ENCODE peak calls at places on chromosomes 11 and 22, in seven cellular contexts. F is SK-N-SH, T is Panc1, U is A549, Z is HCT116, M is HL-60, V is GM12878. Y is an unnamed sample.
A peak's percentile ranks its signal among the peaks of the same experiment; 100 is the strongest.

GRCh38 chr22:24495365-24495675 is 188 bp downstream of the UPB1 start:
- DNase-seq in F (no peak), T (no peak), U (no peak), Z (no peak), V (no peak), M (no peak), Y (no peak)

GRCh38 chr11:71580057-71581003 is 2.3 kb downstream of the KRTAP5-11 start:
- DNase-seq in M (peak; percentile 20), F (peak; percentile 84), U (peak; percentile 65), Z (peak; percentile 48), T (peak; percentile 50), V (no peak), Y (peak; percentile 83)

GRCh38 chr22:38745676-38746460 is 9.9 kb downstream of the SUN2 start:
- DNase-seq in Z (no peak), M (no peak), V (no peak), F (no peak), U (no peak), T (no peak), Y (no peak)

GRCh38 chr11:71568707-71569349 is 3.5 kb downstream of the KRTAP5-10 start:
- DNase-seq in U (no peak), F (peak; percentile 55), T (no peak), M (no peak), Z (no peak), V (no peak), Y (no peak)

GRCh38 chr11:121157756-121158155 is 56.7 kb downstream of the TECTA start:
- DNase-seq in U (no peak), M (no peak), V (no peak), T (no peak), F (no peak), Z (no peak), Y (no peak)

GRCh38 chr22:46023558-46023981 is 46.6 kb upstream of the WNT7B start:
- DNase-seq in U (no peak), V (no peak), Z (no peak), F (no peak), M (no peak), T (no peak), Y (no peak)

GRCh38 chr11:78478536-78478935 is 60.9 kb upstream of the GAB2 start:
- DNase-seq in V (no peak), M (no peak), T (no peak), F (no peak), Z (no peak), U (no peak), Y (no peak)

GRCh38 chr22:38843716-38844660 is at the start of gene NPTXR:
- DNase-seq in T (no peak), M (no peak), V (no peak), F (peak; percentile 90), U (peak; percentile 53), Z (no peak), Y (peak; percentile 69)

GRCh38 chr11:117819096-117820040 is 5.2 kb downstream of the FXYD2 start:
- DNase-seq in M (no peak), U (peak; percentile 62), V (no peak), Z (peak; percentile 70), F (peak; percentile 74), T (no peak), Y (peak; percentile 90)

GRCh38 chr11:125268611-125269010 is 104.1 kb downstream of the PKNOX2 start:
- DNase-seq in V (no peak), F (no peak), T (no peak), Z (no peak), U (no peak), M (no peak), Y (no peak)

GRCh38 chr11:12746593-12747097 is 72.4 kb downstream of the TEAD1 start:
- DNase-seq in T (no peak), U (no peak), M (no peak), V (no peak), F (peak; percentile 72), Z (peak; percentile 78), Y (peak; percentile 95)

GRCh38 chr11:87150936-87151335 is 113.2 kb downstream of the TMEM135 start:
- DNase-seq in V (no peak), F (no peak), U (no peak), Z (no peak), M (no peak), T (no peak), Y (no peak)

GRCh38 chr11:6799402-6799801 is at the start of gene OR6A2:
- DNase-seq in T (no peak), Z (no peak), V (no peak), M (no peak), U (no peak), F (no peak), Y (no peak)

GRCh38 chr22:38831166-38831945 is 12.5 kb downstream of the NPTXR start:
- DNase-seq in U (no peak), F (no peak), Z (no peak), M (peak; percentile 68), V (no peak), T (no peak), Y (no peak)

GRCh38 chr11:123833095-123833494 is 26.9 kb upstream of the OR6M1 start:
- DNase-seq in T (no peak), Z (no peak), U (no peak), V (no peak), M (no peak), F (no peak), Y (no peak)

GRCh38 chr11:117931971-117932370 is 2.8 kb upstream of the TMPRSS13 start:
- DNase-seq in T (no peak), Z (no peak), M (no peak), V (peak; percentile 78), F (no peak), U (no peak), Y (no peak)

GRCh38 chr22:20530368-20531153 is 23.2 kb downstream of the MED15 start:
- DNase-seq in Z (peak; percentile 56), M (no peak), T (no peak), V (no peak), U (peak; percentile 64), F (no peak), Y (no peak)

DNA sequence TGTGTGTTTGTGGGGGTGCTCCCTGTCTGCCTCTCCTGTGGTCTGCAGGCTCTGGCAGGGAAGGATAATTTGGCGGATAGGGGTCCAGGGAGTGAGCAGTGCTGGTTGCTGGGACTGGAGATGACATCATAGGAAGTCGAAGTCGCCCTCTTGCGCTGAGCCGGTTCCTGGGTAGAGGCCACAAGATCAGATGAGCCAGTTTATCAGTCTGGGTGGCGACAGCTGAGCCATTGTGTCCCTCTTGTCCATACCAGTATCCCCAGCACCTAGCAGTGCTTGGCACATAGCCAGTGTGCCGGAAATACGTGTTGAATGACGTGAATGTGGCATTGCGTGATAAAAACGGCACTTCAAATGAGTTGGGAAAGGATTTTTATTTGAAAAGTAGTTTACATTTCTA is 9.8 kb downstream of the APOL5 start:
- DNase-seq in T (no peak), M (no peak), U (no peak), Z (no peak), V (no peak), F (no peak), Y (no peak)
- TF ChIP-seq REST in T (no peak), M (no peak), U (no peak), Z (no peak), V (no peak), F (no peak), Y (no peak)

DNA sequence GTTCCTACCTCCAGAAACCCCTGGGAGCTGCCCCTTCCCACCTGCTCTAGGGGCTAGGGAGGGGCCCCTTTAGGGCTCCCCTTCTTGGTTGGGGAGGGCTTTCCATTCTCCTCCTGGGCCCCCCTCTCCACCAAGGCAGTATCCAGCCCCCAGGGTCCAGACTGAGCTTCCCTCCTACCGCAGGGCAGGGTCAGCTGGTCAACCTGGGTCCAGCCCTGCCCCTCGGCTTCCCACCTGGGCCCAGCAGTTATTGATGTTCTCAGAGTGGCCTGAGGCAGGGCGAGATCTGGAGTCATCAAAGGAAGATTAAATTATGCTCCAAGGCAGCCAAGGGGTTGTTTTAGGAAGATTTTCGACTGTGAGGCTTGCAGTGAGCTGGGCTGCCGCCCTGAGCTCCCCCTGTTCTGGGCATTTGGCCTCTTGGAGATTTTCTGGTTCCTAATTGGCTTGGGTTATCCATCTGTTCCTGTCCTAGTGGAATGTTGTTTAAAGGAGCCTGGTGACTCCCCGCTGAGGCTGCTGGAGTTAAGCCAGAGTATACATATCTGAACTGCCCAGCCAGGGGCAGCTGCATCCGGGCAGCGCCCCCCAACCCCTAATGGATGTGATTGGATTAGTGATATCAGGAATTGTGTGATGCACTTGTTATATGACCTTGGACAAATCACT is 1.8 kb upstream of the SLC22A8 start:
- DNase-seq in V (no peak), M (no peak), Z (no peak), U (no peak), F (peak; percentile 89), T (no peak), Y (no peak)
- TF ChIP-seq REST in V (no peak), M (no peak), Z (no peak), U (no peak), F (no peak), T (no peak), Y (no peak)

GRCh38 chr11:33475999-33476398 is 218.8 kb downstream of the HIPK3 start:
- DNase-seq in U (no peak), M (no peak), V (no peak), F (peak; percentile 24), T (no peak), Z (no peak), Y (no peak)
- TF ChIP-seq REST in U (no peak), M (no peak), V (no peak), F (no peak), T (no peak), Z (no peak), Y (no peak)

GRCh38 chr22:43128928-43129424 is 14.2 kb downstream of the MCAT start:
- DNase-seq in U (no peak), F (no peak), V (no peak), T (no peak), M (no peak), Z (no peak), Y (peak; percentile 39)

GRCh38 chr22:43128116-43128515 is 15.1 kb downstream of the MCAT start:
- DNase-seq in T (no peak), M (no peak), F (no peak), Z (no peak), V (no peak), U (no peak), Y (no peak)

GRCh38 chr22:43129426-43130425 is 13.5 kb downstream of the MCAT start:
- DNase-seq in F (no peak), V (no peak), M (peak; percentile 72), T (no peak), Z (no peak), U (no peak), Y (no peak)

GRCh38 chr22:43127166-43127908 is 15.9 kb downstream of the MCAT start:
- DNase-seq in U (no peak), V (no peak), F (no peak), Z (peak; percentile 69), M (no peak), T (no peak), Y (no peak)

GRCh38 chr22:43126506-43127165 is 16.1 kb downstream of the BIK start:
- DNase-seq in V (no peak), M (no peak), Z (peak; percentile 82), F (peak; percentile 25), T (no peak), U (peak; percentile 85), Y (no peak)
- TF ChIP-seq REST in V (no peak), M (no peak), Z (no peak), F (no peak), T (no peak), U (no peak), Y (no peak)

GRCh38 chr11:67452141-67452952 is at the start of gene GPR152:
- DNase-seq in T (no peak), M (no peak), Z (no peak), U (no peak), V (no peak), F (no peak), Y (no peak)
- TF ChIP-seq REST in T (no peak), M (no peak), Z (no peak), U (no peak), V (no peak), F (no peak), Y (no peak)

Y was measured in GM23338.